ENCODE peak calls at places on chromosomes 1 and 21, in six cellular contexts. G is body of pancreas, D is transverse colon, S is HCT116, N is breast epithelium, Z is ovary. X is an unnamed sample.

GRCh38 chr1:121516279-121516967 is 331.6 kb downstream of the SRGAP2C start:
- DNase-seq in D (peak), S (no peak), Z (no peak), G (no peak), N (no peak), X (no peak)

GRCh38 chr1:111192074-111192473 is 8.4 kb downstream of the DENND2D start:
- DNase-seq in G (no peak), N (no peak), D (no peak), S (no peak), Z (no peak), X (no peak)

GRCh38 chr1:147919881-147920280 is 8.3 kb upstream of the GPR89B start:
- DNase-seq in G (no peak), Z (no peak), N (no peak), D (no peak), S (no peak), X (no peak)

GRCh38 chr1:198641506-198641905 is 2.7 kb downstream of the PTPRC start:
- DNase-seq in S (no peak), Z (no peak), N (no peak), D (no peak), G (no peak), X (no peak)

GRCh38 chr1:243409284-243409683 is 153.4 kb downstream of the SDCCAG8 start:
- DNase-seq in G (no peak), Z (no peak), N (no peak), S (no peak), D (no peak), X (no peak)

GRCh38 chr1:224106568-224107281 is 7.2 kb upstream of the FBXO28 start:
- DNase-seq in S (peak), N (peak), Z (no peak), G (peak), D (peak), X (no peak)

GRCh38 chr1:117616967-117617366 is 11.1 kb downstream of the TENT5C start:
- DNase-seq in S (no peak), Z (no peak), G (no peak), D (no peak), N (no peak), X (no peak)

GRCh38 chr1:207186503-207186902 is 82.5 kb downstream of the C4BPA start:
- DNase-seq in N (no peak), G (no peak), S (no peak), D (no peak), Z (no peak), X (no peak)

GRCh38 chr1:44031051-44031899 is at the start of gene SLC6A9:
- DNase-seq in S (no peak), N (peak), D (peak), Z (peak), G (peak), X (no peak)

GRCh38 chr1:227946624-227947424 is 908 bp downstream of the WNT9A start:
- DNase-seq in D (peak), N (peak), S (peak), Z (peak), G (peak), X (no peak)

GRCh38 chr1:198788561-198789064 is 149.8 kb downstream of the PTPRC start:
- DNase-seq in Z (no peak), D (no peak), S (no peak), G (no peak), N (no peak), X (no peak)

DNA sequence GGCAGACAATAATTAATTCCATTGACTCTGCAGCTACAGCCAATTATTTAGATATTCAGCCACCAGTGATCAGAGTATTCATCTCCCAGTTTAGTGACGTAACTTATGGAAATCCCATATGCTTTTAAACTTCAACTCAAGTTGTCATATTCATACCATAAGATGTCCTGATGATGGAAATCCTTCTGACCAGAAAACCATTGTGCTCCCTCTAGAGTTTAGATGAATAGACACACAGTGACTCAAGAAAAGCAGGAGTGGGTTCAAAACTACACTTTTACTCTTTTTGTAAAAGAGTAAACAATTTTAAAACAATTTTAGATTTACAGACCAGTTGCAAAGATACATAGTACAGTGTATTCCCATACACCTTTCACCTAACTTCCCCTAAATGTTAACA is 463.7 kb downstream of the KCNT2 start:
- DNase-seq in N (no peak), G (no peak), D (no peak), Z (no peak), S (no peak), X (no peak)
- TF ChIP-seq CTCF in N (no peak), G (no peak), D (no peak), Z (no peak), S (no peak), X (no peak)

GRCh38 chr1:54219688-54220003 is 19.7 kb downstream of the MRPL37 start:
- DNase-seq in D (no peak), N (no peak), S (no peak), G (no peak), Z (no peak), X (no peak)

GRCh38 chr1:54221867-54222484 is 22.0 kb downstream of the MRPL37 start:
- DNase-seq in D (no peak), Z (no peak), N (no peak), S (no peak), G (no peak), X (no peak)

GRCh38 chr1:54220004-54220811 is 20.2 kb downstream of the MRPL37 start:
- DNase-seq in D (no peak), S (no peak), N (no peak), G (peak), Z (peak), X (no peak)

GRCh38 chr1:54222711-54223110 is 22.7 kb downstream of the MRPL37 start:
- DNase-seq in D (no peak), N (no peak), Z (no peak), G (no peak), S (no peak), X (no peak)

GRCh38 chr1:54221113-54221834 is 21.3 kb downstream of the MRPL37 start:
- DNase-seq in N (no peak), Z (no peak), G (no peak), D (no peak), S (no peak), X (no peak)
- TF ChIP-seq POLR2A in N (no peak), Z (no peak), G (no peak), D (no peak), S (no peak), X (no peak)

DNA sequence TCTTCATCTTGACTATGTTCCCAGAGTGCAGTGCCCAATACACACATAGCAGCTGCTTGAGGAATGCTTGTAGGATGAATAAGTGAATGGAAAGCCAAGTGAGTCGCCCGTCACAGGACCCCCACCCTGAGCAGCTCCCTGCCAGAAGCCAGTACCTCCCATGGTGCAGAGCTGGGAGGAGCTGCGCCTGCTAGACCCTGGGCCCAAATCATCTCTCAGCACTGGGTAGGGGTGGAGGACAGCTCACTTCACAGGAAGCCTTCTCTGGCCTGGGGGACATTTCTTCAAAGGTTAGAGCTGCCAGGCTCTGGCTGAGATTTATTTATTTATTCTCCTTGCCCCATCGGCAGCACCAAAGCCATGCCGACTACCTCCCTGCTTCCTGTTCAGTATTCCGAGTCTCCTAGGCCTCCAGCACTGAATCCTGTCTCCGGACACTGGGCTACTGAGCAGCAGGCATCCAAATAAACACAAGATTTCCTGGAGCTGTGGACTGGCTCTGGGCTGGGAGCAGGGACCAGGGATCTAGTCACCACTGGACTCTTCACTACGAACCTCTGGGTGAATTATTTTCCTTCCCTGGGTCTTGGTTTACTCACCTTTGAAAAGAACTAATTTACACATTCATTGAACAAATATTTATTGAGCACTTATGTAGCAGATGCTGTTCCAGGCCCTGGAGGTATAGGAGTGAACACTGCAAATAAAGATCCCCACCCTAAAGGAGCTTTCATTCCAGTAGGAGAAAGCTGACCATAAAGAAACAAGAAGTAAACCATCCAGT is 187.7 kb downstream of the TRABD2B start:
- DNase-seq in G (no peak), D (no peak), S (no peak), N (no peak), Z (no peak), X (no peak)
- H3K27ac ChIP-seq in G (no peak), D (peak), S (no peak), N (peak), Z (no peak), X (no peak)

DNA sequence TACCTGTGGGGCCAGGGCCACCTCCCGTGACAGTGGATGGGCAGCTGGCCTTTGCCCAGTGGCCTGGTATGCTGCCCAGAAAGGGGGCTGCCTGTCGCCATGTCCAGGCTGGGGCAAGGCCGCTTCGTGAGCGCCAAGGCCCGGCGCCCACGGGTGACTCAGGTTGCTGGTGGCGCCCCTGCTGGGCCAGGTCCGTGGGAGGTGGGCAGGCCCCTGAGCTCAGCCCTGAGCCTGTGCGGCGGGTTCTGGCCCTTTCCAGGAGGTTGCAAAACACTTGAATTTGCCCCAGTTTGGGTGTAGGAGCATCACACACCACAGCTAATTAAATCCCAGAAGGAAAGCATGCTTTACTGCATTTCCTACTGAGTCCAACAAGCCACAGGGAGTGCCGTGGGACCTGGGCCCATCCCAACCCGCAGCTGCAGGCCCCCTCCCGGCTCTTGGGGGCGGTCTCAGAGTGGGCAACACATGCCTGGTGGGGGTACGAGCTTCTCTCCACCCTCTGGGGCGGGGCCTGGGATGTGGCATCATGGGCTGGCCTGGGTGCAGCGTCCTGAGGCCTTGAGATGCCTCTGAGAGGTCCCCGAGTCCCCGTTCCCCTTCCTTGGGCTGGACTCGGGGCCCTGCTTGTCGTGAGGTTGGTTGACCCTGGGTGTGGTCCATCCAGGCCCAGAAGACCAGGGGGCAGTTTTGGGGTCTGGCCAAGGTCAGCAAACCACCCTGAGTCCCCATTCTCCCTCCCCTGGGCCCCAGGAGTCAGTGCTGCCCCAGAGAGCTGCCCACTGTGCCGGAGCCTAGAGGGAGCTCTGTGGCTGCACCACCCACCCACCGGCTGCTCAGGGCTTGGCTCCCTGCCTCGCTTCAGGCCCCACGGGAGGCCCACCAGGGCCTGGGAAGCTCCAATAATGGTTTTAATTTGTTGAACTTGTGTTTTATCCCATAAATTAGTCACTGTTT is 160.0 kb downstream of the PEX14 start:
- DNase-seq in Z (no peak), S (no peak), G (no peak), D (no peak), N (peak), X (no peak)
- TF ChIP-seq CTCF in Z (no peak), S (no peak), G (no peak), D (no peak), N (no peak), X (no peak)

DNA sequence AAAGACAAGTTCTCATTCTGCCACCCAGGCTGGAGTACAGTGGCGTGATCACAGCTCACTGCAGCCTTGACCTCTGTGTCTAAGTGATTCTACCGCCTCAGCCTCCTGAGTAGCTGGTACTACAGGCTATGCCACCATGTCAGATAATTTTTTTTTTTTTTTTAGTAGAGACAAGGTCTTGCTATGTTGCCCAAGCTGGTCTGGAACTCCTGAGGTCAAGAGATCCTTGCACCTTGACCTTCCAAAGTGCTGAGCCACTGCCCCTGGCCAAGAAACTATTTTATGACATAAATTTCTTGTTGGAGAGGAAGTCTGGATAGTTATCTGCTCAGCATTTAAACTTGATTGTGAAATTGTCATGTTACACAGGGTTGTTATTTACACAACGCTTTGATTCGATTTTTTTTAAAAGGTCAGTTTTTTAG is 2.1 kb downstream of the SCCPDH start:
- DNase-seq in D (no peak), G (peak), Z (no peak), N (no peak), S (no peak), X (no peak)
- TF ChIP-seq POLR2A in D (no peak), G (no peak), Z (no peak), N (no peak), S (no peak), X (no peak)

DNA sequence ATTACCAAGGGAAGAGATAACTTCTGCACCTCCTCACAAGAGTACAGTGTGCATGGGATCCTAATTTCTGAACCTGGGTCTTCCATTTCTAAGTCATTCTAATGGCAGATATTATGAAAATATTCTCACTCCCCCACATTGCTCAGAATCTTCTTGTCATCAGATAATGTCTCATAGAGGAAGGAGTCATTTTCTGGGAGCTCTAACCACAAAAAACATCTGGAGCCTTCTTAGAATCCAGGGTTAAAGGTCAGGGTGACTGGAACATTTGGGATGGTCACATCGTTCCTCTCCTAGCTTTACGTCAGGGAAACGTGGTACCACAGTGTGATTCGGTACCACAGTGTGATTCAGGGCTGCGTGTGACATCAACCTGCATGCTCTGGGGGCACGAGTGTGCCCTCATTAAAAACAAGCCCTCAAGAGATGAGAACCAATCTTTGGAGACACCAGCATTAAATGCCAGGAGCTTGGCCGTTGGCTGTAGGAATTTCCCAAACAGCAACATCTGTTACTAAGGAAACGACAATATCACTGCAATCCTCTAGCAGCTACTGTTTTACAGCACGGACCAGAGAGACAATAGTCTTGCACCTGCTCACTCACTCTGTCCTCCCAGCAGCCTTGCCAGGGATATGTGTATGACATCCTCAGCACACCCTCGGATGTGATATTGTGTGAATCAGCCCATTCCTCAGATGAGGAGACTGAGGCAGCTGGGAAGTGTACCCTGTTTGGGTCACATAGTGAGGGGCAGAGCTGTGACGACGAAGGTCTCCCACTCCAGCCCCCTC is 179.1 kb downstream of the PSMG1 start:
- DNase-seq in Z (peak), D (no peak), S (no peak), G (no peak), N (no peak), X (no peak)
- H3K27ac ChIP-seq in Z (peak), D (peak), S (no peak), G (peak), N (peak), X (peak)

GRCh38 chr1:62294211-62294610 is 25.0 kb downstream of the KANK4 start:
- DNase-seq in S (peak), N (no peak), G (peak), D (no peak), Z (no peak), X (no peak)
- TF ChIP-seq CTCF in S (peak), N (no peak), G (peak), D (no peak), Z (no peak), X (no peak)